ENCODE peak calls at places on chromosomes 16 and 17, in six cellular contexts. D, V, Q, U, N and X are unnamed samples.

GRCh38 chr16:28316056-28316455 is 23.7 kb downstream of the SBK1 start:
- DNase-seq in D (no peak), V (no peak), Q (no peak), U (no peak), N (no peak), X (no peak)

GRCh38 chr17:39663688-39664580 is 1.2 kb upstream of the TCAP start:
- DNase-seq in D (no peak), V (no peak), Q (peak), U (no peak), N (no peak), X (no peak)

GRCh38 chr17:31533546-31534155 is 142.2 kb downstream of the RAB11FIP4 start:
- DNase-seq in D (peak), V (no peak), Q (peak), U (peak), N (no peak), X (peak)

GRCh38 chr17:16363749-16364536 is 10.7 kb upstream of the CENPV start:
- DNase-seq in D (no peak), V (no peak), Q (peak), U (peak), N (peak), X (no peak)

GRCh38 chr16:79272141-79272577 is 328.4 kb downstream of the MAF start:
- DNase-seq in D (no peak), V (no peak), Q (no peak), U (no peak), N (no peak), X (no peak)

GRCh38 chr17:29572691-29573557 is 4.4 kb downstream of the TP53I13 start:
- DNase-seq in D (no peak), V (no peak), Q (peak), U (peak), N (peak), X (peak)

GRCh38 chr17:68514809-68515208 is 2.6 kb downstream of the PRKAR1A start:
- DNase-seq in D (no peak), V (peak), Q (no peak), U (no peak), N (no peak), X (no peak)

GRCh38 chr17:78185981-78186688 is 717 bp downstream of the TK1 start:
- DNase-seq in D (no peak), V (no peak), Q (peak), U (peak), N (no peak), X (no peak)

GRCh38 chr16:84823484-84823883 is 3.7 kb downstream of the CRISPLD2 start:
- DNase-seq in D (no peak), V (no peak), Q (no peak), U (no peak), N (no peak), X (no peak)

GRCh38 chr17:82013772-82014321 is 8.8 kb downstream of the CENPX start:
- DNase-seq in D (no peak), V (no peak), Q (no peak), U (no peak), N (no peak), X (no peak)

GRCh38 chr17:63841350-63842172 is 924 bp downstream of the SMARCD2 start:
- DNase-seq in D (no peak), V (no peak), Q (peak), U (peak), N (peak), X (no peak)

GRCh38 chr17:162689-163088 is 18.8 kb downstream of the DOC2B start:
- DNase-seq in D (no peak), V (no peak), Q (no peak), U (no peak), N (no peak), X (no peak)

GRCh38 chr17:165939-166338 is 15.5 kb downstream of the DOC2B start:
- DNase-seq in D (no peak), V (no peak), Q (no peak), U (no peak), N (no peak), X (no peak)

GRCh38 chr17:161481-161880 is 20.0 kb downstream of the DOC2B start:
- DNase-seq in D (no peak), V (no peak), Q (no peak), U (no peak), N (no peak), X (no peak)

GRCh38 chr17:164536-165235 is 16.8 kb downstream of the DOC2B start:
- DNase-seq in D (peak), V (no peak), Q (peak), U (peak), N (no peak), X (peak)

DNA sequence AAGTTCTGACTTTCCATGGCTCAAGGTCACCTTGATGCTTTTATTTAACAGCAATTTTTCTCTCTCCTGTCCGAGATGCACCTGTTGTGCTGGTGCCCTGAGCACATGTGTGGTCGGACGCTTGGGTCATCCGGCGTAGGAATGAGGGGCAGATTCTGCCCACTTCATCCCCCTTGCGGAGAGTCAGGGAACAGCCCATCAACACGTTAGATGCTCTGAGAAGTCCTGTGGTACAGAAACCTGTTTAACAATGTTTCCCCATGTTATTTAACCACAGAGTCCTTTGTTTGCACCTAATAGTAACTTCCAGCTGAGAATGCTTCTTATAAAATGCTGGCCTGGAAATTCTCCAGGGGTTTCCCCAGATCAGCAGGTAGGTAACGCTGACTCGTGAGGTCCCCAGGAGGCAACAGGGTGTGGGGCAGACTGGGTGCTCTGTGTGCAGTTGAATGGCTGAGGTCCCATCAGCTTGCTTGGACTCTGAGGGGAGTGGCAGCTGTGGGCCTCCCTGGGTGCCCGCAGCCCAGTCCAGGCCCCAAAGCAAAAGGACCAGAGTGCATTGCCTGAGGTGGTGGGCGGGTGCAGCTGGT is 17.8 kb downstream of the DOC2B start:
- DNase-seq in D (no peak), V (no peak), Q (no peak), U (no peak), N (no peak), X (no peak)
- TF ChIP-seq CTCF in D (peak), V (peak), Q (no peak), U (no peak), N (no peak), X (no peak)

GRCh38 chr17:76032073-76032779 is 5.1 kb upstream of the EVPL start:
- DNase-seq in D (no peak), V (no peak), Q (no peak), U (no peak), N (peak), X (no peak)
- TF ChIP-seq CTCF in D (no peak), V (peak), Q (no peak), U (peak), N (no peak), X (no peak)

DNA sequence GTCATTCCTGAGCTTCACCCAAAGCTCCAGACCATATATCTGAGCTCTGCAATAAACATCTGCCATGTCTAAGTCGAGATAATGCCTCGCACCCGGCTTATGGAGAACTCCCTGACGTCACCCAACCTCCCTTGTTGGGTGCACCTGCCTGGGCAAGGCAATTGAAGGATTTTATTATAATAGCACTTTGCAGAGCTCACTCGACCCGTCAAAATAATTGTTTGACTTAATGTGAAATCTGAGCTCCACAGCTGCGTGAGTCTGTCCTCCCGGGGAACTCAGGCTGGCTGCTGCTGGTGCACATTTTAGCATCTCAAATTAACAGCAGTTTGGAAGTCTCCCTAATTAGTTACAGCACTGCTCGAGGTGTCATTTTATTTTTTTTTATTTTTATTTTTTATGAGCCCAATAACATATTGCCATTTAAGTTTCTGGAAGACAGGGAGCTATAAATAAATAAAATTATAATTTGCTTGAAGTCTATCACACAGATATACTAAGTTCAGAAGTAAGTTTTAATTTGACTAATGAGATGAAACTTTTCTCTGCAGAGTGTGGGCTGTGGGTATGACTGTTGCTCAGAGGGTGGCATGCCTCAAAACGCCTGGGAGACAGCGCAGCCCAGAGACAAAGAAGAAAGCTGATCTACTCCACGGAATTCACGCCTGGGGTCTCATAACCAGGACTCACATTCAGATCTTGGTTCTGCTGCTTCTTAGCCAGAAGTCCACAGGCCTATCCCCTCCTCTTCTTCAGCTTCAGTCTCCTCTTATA is 401.4 kb upstream of the C16orf82 start:
- DNase-seq in D (no peak), V (no peak), Q (peak), U (no peak), N (no peak), X (no peak)
- TF ChIP-seq CTCF in D (no peak), V (no peak), Q (no peak), U (no peak), N (no peak), X (no peak)

GRCh38 chr16:86318119-86318518 is 192.2 kb upstream of the FOXF1 start:
- DNase-seq in D (no peak), V (no peak), Q (peak), U (no peak), N (no peak), X (no peak)

GRCh38 chr16:86314402-86315025 is 195.8 kb upstream of the FOXF1 start:
- DNase-seq in D (no peak), V (no peak), Q (no peak), U (no peak), N (no peak), X (no peak)

GRCh38 chr16:86317617-86318021 is 192.7 kb upstream of the FOXF1 start:
- DNase-seq in D (no peak), V (no peak), Q (no peak), U (no peak), N (no peak), X (no peak)

GRCh38 chr16:86319871-86320270 is 190.5 kb upstream of the FOXF1 start:
- DNase-seq in D (no peak), V (no peak), Q (no peak), U (no peak), N (no peak), X (no peak)

GRCh38 chr16:86316967-86317616 is 193.2 kb upstream of the FOXF1 start:
- DNase-seq in D (no peak), V (no peak), Q (no peak), U (no peak), N (no peak), X (no peak)
- TF ChIP-seq CTCF in D (no peak), V (no peak), Q (peak), U (no peak), N (no peak), X (no peak)

GRCh38 chr17:55324296-55324978 is 59.7 kb downstream of the HLF start:
- DNase-seq in D (no peak), V (no peak), Q (no peak), U (peak), N (no peak), X (no peak)
- TF ChIP-seq CTCF in D (no peak), V (no peak), Q (peak), U (peak), N (no peak), X (peak)

GRCh38 chr17:38579934-38580333 is 25.8 kb downstream of the SRCIN1 start:
- DNase-seq in D (no peak), V (peak), Q (peak), U (no peak), N (no peak), X (no peak)
- TF ChIP-seq CTCF in D (peak), V (peak), Q (peak), U (peak), N (no peak), X (peak)

GRCh38 chr16:73817500-73817899 is 479.1 kb upstream of the PSMD7 start:
- DNase-seq in D (no peak), V (no peak), Q (no peak), U (no peak), N (no peak), X (no peak)
- TF ChIP-seq CTCF in D (no peak), V (no peak), Q (no peak), U (no peak), N (no peak), X (no peak)

GRCh38 chr17:66427134-66427533 is 124.7 kb downstream of the PRKCA start:
- DNase-seq in D (no peak), V (no peak), Q (no peak), U (no peak), N (no peak), X (no peak)

GRCh38 chr17:66425751-66426396 is 123.5 kb downstream of the PRKCA start:
- DNase-seq in D (no peak), V (no peak), Q (no peak), U (no peak), N (no peak), X (no peak)

GRCh38 chr17:66423436-66423922 is 121.1 kb downstream of the PRKCA start:
- DNase-seq in D (no peak), V (no peak), Q (no peak), U (no peak), N (no peak), X (no peak)

GRCh38 chr17:66429680-66430079 is 127.3 kb downstream of the PRKCA start:
- DNase-seq in D (no peak), V (no peak), Q (no peak), U (peak), N (no peak), X (no peak)

DNA sequence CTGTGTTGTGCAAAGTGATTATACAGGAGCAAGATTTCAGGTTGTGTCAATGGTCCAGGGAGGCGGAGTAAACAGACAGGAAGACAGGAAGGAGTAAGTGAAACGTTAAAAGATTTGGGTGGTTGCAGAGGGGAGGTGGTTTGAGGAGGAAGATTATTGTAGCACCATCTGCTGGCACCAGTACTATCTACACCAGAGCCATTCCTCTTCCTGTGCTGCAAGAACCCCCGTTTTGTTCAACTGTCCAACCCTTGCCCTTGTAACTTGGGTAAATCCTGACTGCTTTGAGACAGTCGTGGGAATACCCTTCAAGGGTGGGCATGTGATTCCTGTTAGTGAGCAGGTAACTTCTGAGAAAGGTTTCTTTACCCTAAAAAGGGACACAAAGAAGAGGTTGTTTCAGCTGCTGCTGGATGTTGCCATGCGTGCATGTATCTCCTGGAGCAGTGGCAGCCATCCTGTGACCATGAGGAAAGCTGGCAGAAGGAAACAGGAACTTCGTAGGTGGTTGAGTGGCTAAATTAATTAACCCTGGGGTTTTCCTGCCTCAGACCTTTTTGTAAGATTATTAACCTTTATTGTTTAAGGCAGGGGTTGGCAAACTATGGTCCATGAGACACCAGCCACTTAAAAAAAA is 124.1 kb downstream of the PRKCA start:
- DNase-seq in D (no peak), V (no peak), Q (peak), U (peak), N (no peak), X (no peak)
- TF ChIP-seq CTCF in D (peak), V (no peak), Q (peak), U (peak), N (no peak), X (peak)

DNA sequence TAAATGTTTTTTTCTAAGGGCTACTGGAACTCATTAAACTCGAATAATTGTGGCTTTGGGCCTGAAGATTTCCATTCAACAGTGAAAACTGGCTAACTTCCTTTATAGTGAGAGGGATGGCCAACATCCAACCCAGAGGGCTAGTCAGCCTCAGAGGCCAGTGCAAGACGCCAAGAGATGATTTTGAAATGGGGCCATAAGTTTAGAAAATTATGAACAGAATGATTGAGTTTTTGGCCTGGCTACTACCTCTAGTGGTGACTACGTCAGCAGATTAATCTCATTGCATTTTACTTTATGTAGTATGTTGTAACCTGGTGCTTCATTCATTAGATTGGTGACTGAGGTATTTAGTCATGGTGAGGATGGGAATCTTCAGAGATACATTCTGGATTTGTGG is 28.4 kb downstream of the HAPSTR1 start:
- DNase-seq in D (peak), V (no peak), Q (no peak), U (no peak), N (no peak), X (no peak)
- TF ChIP-seq CTCF in D (no peak), V (peak), Q (no peak), U (peak), N (no peak), X (no peak)